ENCODE peak calls at places on chromosomes 16 and 17, in nine cellular contexts. N is activated CD4-positive, CD25-positive, alpha-beta regulatory T cell; X is HCT116; D is left ventricle myocardium inferior; S is NCI-H1092; G is kidney glomerular epithelial cell; B is posterior cingulate gyrus; K is astrocyte of the hippocampus; H is NCI-H1105. Q is an unnamed sample.
A peak's percentile ranks its signal among the peaks of the same experiment; 100 is the strongest.

GRCh38 chr17:81512984-81513668 is 527 bp upstream of the ACTG1 start:
- DNase-seq in B (peak; percentile 45), X (no peak), H (peak; percentile 66), D (peak; percentile 62), N (no peak), G (no peak), K (peak; percentile 77), S (peak; percentile 48), Q (peak; percentile 66)

GRCh38 chr17:64099543-64099942 is 30.4 kb downstream of the ERN1 start:
- DNase-seq in N (no peak), G (no peak), X (no peak), B (no peak), S (no peak), D (no peak), K (no peak), H (no peak), Q (no peak)

GRCh38 chr16:88963583-88963982 is 13.4 kb downstream of the CBFA2T3 start:
- DNase-seq in G (no peak), D (no peak), X (no peak), K (no peak), H (no peak), N (no peak), S (no peak), B (no peak), Q (no peak)

GRCh38 chr17:2237521-2237921 is 66.1 kb downstream of the SMG6 start:
- DNase-seq in B (no peak), K (peak; percentile 85), X (no peak), G (no peak), D (peak; percentile 55), S (no peak), H (no peak), N (no peak), Q (peak; percentile 66)

GRCh38 chr17:65222216-65222738 is 85.1 kb downstream of the RGS9 start:
- DNase-seq in B (no peak), G (no peak), N (no peak), D (no peak), S (no peak), H (no peak), X (no peak), K (no peak), Q (no peak)

GRCh38 chr16:3183445-3184139 is 4.4 kb upstream of the OR1F1 start:
- DNase-seq in B (no peak), S (no peak), G (no peak), N (no peak), D (no peak), H (no peak), X (no peak), K (no peak), Q (no peak)

GRCh38 chr16:24906199-24906808 is 60.5 kb downstream of the SLC5A11 start:
- DNase-seq in K (peak; percentile 31), H (no peak), S (no peak), X (peak; percentile 19), B (no peak), G (no peak), D (no peak), N (no peak), Q (no peak)

GRCh38 chr16:28217326-28217725 is 5.6 kb upstream of the XPO6 start:
- DNase-seq in N (no peak), S (no peak), B (no peak), D (no peak), X (no peak), G (no peak), K (no peak), H (no peak), Q (no peak)

GRCh38 chr17:50394711-50395110 is 2.6 kb downstream of the LRRC59 start:
- DNase-seq in N (no peak), G (no peak), S (no peak), H (no peak), D (no peak), X (no peak), K (no peak), B (no peak), Q (no peak)

GRCh38 chr16:16062023-16062932 is 112.9 kb downstream of the ABCC1 start:
- DNase-seq in K (no peak), B (no peak), X (no peak), N (no peak), H (no peak), S (no peak), G (no peak), D (peak; percentile 29), Q (no peak)

GRCh38 chr16:19119564-19119963 is 5.8 kb downstream of the ITPRIPL2 start:
- DNase-seq in X (no peak), K (peak; percentile 36), G (no peak), H (no peak), S (no peak), B (no peak), D (no peak), N (no peak), Q (no peak)

GRCh38 chr17:35713069-35713728 is 18.2 kb upstream of the RASL10B start:
- DNase-seq in D (no peak), X (no peak), B (no peak), N (no peak), S (no peak), G (no peak), K (peak; percentile 88), H (no peak), Q (peak; percentile 77)

GRCh38 chr16:83365166-83365565 is 442.6 kb upstream of the HSBP1 start:
- DNase-seq in H (no peak), K (no peak), G (no peak), B (no peak), S (no peak), X (no peak), N (no peak), D (no peak), Q (no peak)

GRCh38 chr17:71055128-71055527 is 885.8 kb downstream of the KCNJ2 start:
- DNase-seq in D (no peak), B (no peak), S (no peak), N (no peak), K (peak; percentile 35), H (no peak), G (no peak), X (no peak), Q (no peak)

GRCh38 chr16:48452991-48453760 is 68.0 kb upstream of the SIAH1 start:
- DNase-seq in B (no peak), D (peak; percentile 33), H (no peak), S (no peak), N (no peak), G (no peak), X (no peak), K (no peak), Q (no peak)

GRCh38 chr16:57600048-57600835 is 28.2 kb upstream of the ADGRG1 start:
- DNase-seq in S (peak; percentile 39), D (no peak), G (peak; percentile 32), X (peak; percentile 47), H (no peak), B (peak; percentile 46), N (no peak), K (peak; percentile 71), Q (peak; percentile 74)

GRCh38 chr16:27237229-27238015 is 31.1 kb downstream of the NSMCE1 start:
- DNase-seq in G (no peak), S (no peak), X (no peak), K (peak; percentile 63), N (peak; percentile 59), D (no peak), B (no peak), H (no peak), Q (no peak)

GRCh38 chr17:33667052-33667509 is 374.0 kb upstream of the ASIC2 start:
- DNase-seq in N (no peak), H (no peak), X (no peak), S (no peak), K (no peak), B (no peak), G (no peak), D (no peak), Q (no peak)

GRCh38 chr16:57537596-57538234 is 1.3 kb upstream of the CCDC102A start:
- DNase-seq in G (no peak), N (no peak), X (no peak), K (no peak), B (no peak), S (no peak), H (no peak), D (no peak), Q (peak; percentile 14)

GRCh38 chr16:11792404-11793260 is 4.4 kb downstream of the ZC3H7A start:
- DNase-seq in X (no peak), H (peak; percentile 99), G (no peak), N (no peak), D (no peak), K (no peak), S (peak; percentile 98), B (no peak), Q (no peak)

GRCh38 chr17:13365331-13365730 is 236.4 kb downstream of the HS3ST3A1 start:
- DNase-seq in S (no peak), H (no peak), B (no peak), X (no peak), D (no peak), N (no peak), K (no peak), G (no peak), Q (no peak)

GRCh38 chr17:49086316-49086605 is 46.3 kb upstream of the B4GALNT2 start:
- DNase-seq in G (no peak), X (no peak), H (no peak), S (no peak), D (no peak), K (no peak), B (no peak), N (no peak), Q (no peak)

GRCh38 chr16:77212736-77213541 is 13.7 kb downstream of the SYCE1L start:
- DNase-seq in N (peak; percentile 47), B (peak; percentile 29), X (no peak), S (peak; percentile 51), K (peak; percentile 78), D (peak; percentile 57), H (peak; percentile 56), G (peak; percentile 40), Q (peak; percentile 48)

GRCh38 chr17:1486802-1487695 is 5.4 kb downstream of the MYO1C start:
- DNase-seq in D (peak; percentile 78), N (peak; percentile 44), B (no peak), H (no peak), S (no peak), K (peak; percentile 86), X (peak; percentile 68), G (peak; percentile 52), Q (peak; percentile 61)

GRCh38 chr17:74454197-74455024 is 12.0 kb upstream of the CD300A start:
- DNase-seq in S (peak; percentile 65), G (peak; percentile 59), H (no peak), X (peak; percentile 66), K (no peak), D (peak; percentile 95), B (peak; percentile 90), N (no peak), Q (peak; percentile 93)

GRCh38 chr17:46013502-46014165 is 14.6 kb downstream of the STH start:
- DNase-seq in H (no peak), G (no peak), K (peak; percentile 29), S (peak; percentile 34), N (no peak), X (no peak), B (peak; percentile 53), D (no peak), Q (no peak)

GRCh38 chr17:76384987-76385891 is 830 bp downstream of the SPHK1 start:
- DNase-seq in K (peak; percentile 64), H (no peak), B (no peak), D (peak; percentile 41), N (no peak), S (no peak), G (peak; percentile 46), X (no peak), Q (peak; percentile 43)

GRCh38 chr16:86732621-86733297 is 154.4 kb downstream of the FOXL1 start:
- DNase-seq in X (no peak), B (no peak), N (no peak), S (no peak), D (no peak), H (no peak), K (peak; percentile 79), G (no peak), Q (no peak)

GRCh38 chr17:58532555-58532951 is 18.1 kb upstream of the MTMR4 start:
- DNase-seq in N (no peak), X (no peak), G (no peak), S (no peak), K (no peak), D (no peak), B (no peak), H (no peak), Q (no peak)

Q was measured in adrenal gland.